ENCODE peak calls at places on chromosomes 1 and 21, in ten cellular contexts. J is SHP77, V is T-helper 1 cell, X is AG08396, D is DND-41, U is nucleus accumbens, N is HEK293T, H is endothelial cell, E is NCI-H1694 treated with DMSO at 0.1 percent for 48 hours, O is retina. S is an unnamed sample.

GRCh38 chr1:230264342-230264741 is 161.8 kb downstream of the PGBD5 start:
- DNase-seq in U (no peak), V (no peak), E (no peak), O (no peak), H (no peak), J (no peak), X (no peak), N (no peak), D (no peak), S (no peak)

GRCh38 chr1:216223521-216223920 is 199.7 kb downstream of the USH2A start:
- DNase-seq in V (no peak), J (no peak), N (no peak), U (no peak), D (no peak), E (no peak), H (no peak), X (no peak), O (peak), S (no peak)

GRCh38 chr1:93681549-93682412 is at the start of gene BCAR3:
- DNase-seq in V (no peak), D (no peak), H (peak), U (no peak), N (peak), O (peak), E (no peak), X (peak), J (no peak), S (peak)

GRCh38 chr1:93016171-93016570 is 54.9 kb upstream of the DIPK1A start:
- DNase-seq in O (no peak), H (no peak), V (no peak), N (no peak), U (no peak), D (no peak), J (no peak), X (peak), E (no peak), S (no peak)

GRCh38 chr1:218664385-218665170 is 319.4 kb downstream of the TGFB2 start:
- DNase-seq in X (no peak), V (no peak), O (no peak), H (no peak), J (no peak), D (no peak), U (no peak), E (no peak), N (no peak), S (no peak)

GRCh38 chr1:204041232-204041767 is 31.6 kb upstream of the SOX13 start:
- DNase-seq in O (peak), V (no peak), U (no peak), J (no peak), H (no peak), N (no peak), D (no peak), X (no peak), E (no peak), S (no peak)

GRCh38 chr21:16323586-16323985 is 593.8 kb downstream of the USP25 start:
- DNase-seq in E (no peak), J (no peak), N (no peak), O (no peak), H (no peak), U (no peak), X (no peak), V (no peak), D (no peak), S (no peak)

GRCh38 chr1:159756397-159756796 is 24.4 kb upstream of the DUSP23 start:
- DNase-seq in J (no peak), H (no peak), N (no peak), E (no peak), O (no peak), D (no peak), U (no peak), X (no peak), V (no peak), S (no peak)

GRCh38 chr1:4219826-4220225 is 319.8 kb upstream of the C1orf174 start:
- DNase-seq in H (no peak), D (no peak), N (peak), U (no peak), V (no peak), E (no peak), O (no peak), J (no peak), X (no peak), S (no peak)

GRCh38 chr1:21801100-21801499 is 11.0 kb upstream of the LDLRAD2 start:
- DNase-seq in O (no peak), H (no peak), V (no peak), E (no peak), N (no peak), J (no peak), X (peak), U (no peak), D (no peak), S (no peak)

GRCh38 chr1:1006305-1007159 is 6.6 kb upstream of the HES4 start:
- DNase-seq in V (no peak), O (peak), D (no peak), E (no peak), J (no peak), X (no peak), H (no peak), N (no peak), U (no peak), S (no peak)

GRCh38 chr21:20971296-20971921 is 26.8 kb upstream of the NCAM2 start:
- DNase-seq in J (peak), E (peak), X (peak), H (peak), D (peak), N (peak), U (peak), V (no peak), O (peak), S (peak)

GRCh38 chr1:205675247-205675646 is 5.1 kb downstream of the SLC45A3 start:
- DNase-seq in O (no peak), X (no peak), V (no peak), E (no peak), N (no peak), J (no peak), U (no peak), H (no peak), D (no peak), S (no peak)

GRCh38 chr1:201649776-201650607 is 111.1 kb downstream of the NAV1 start:
- DNase-seq in J (peak), X (peak), H (peak), V (no peak), O (peak), N (no peak), E (peak), U (peak), D (no peak), S (peak)

GRCh38 chr1:110960777-110961420 is 2.8 kb downstream of the LRIF1 start:
- DNase-seq in J (no peak), H (no peak), O (no peak), V (no peak), U (no peak), N (no peak), D (no peak), E (no peak), X (no peak), S (no peak)

GRCh38 chr1:110986407-110986891 is 22.7 kb upstream of the LRIF1 start:
- DNase-seq in V (no peak), E (no peak), N (no peak), J (no peak), X (no peak), H (no peak), O (no peak), U (no peak), D (no peak), S (no peak)

GRCh38 chr1:30933874-30934252 is 25.3 kb upstream of the SDC3 start:
- DNase-seq in N (no peak), E (no peak), O (no peak), U (no peak), J (no peak), D (no peak), V (no peak), X (peak), H (no peak), S (no peak)

GRCh38 chr1:17965515-17966100 is 142.0 kb upstream of the IGSF21 start:
- DNase-seq in V (no peak), H (no peak), J (no peak), U (no peak), X (no peak), E (no peak), O (no peak), D (no peak), N (no peak), S (no peak)

GRCh38 chr1:233085566-233085965 is 135.2 kb downstream of the NTPCR start:
- DNase-seq in O (no peak), H (no peak), N (no peak), X (no peak), U (no peak), E (no peak), J (no peak), D (no peak), V (no peak), S (no peak)

GRCh38 chr1:116877369-116877768 is 32.3 kb upstream of the PTGFRN start:
- DNase-seq in D (no peak), O (peak), V (no peak), X (no peak), U (no peak), H (no peak), N (no peak), E (no peak), J (no peak), S (no peak)

GRCh38 chr1:145977486-145978476 is 13.3 kb downstream of the POLR3GL start:
- DNase-seq in D (peak), H (peak), O (peak), V (peak), E (peak), U (peak), X (peak), J (peak), N (peak), S (peak)

GRCh38 chr1:48002142-48002541 is 5.0 kb upstream of the TRABD2B start:
- DNase-seq in D (no peak), U (no peak), J (no peak), V (no peak), H (no peak), X (no peak), E (no peak), O (no peak), N (no peak), S (no peak)

GRCh38 chr1:26524181-26524580 is 5.4 kb upstream of the RPS6KA1 start:
- DNase-seq in U (no peak), E (no peak), V (no peak), D (no peak), J (no peak), H (no peak), O (no peak), X (no peak), N (no peak), S (no peak)

GRCh38 chr1:156246241-156246761 is 1.6 kb downstream of the PAQR6 start:
- DNase-seq in X (no peak), D (no peak), V (no peak), H (no peak), O (no peak), J (no peak), N (no peak), E (no peak), U (no peak), S (no peak)

GRCh38 chr1:45282346-45282745 is 44.3 kb upstream of the HPDL start:
- DNase-seq in D (no peak), J (no peak), X (no peak), H (no peak), U (no peak), E (no peak), O (no peak), V (no peak), N (no peak), S (no peak)

GRCh38 chr1:32066489-32066873 is 6.3 kb upstream of the TMEM39B start:
- DNase-seq in E (no peak), V (no peak), O (no peak), N (no peak), X (peak), D (peak), J (no peak), H (no peak), U (no peak), S (no peak)

GRCh38 chr1:233245191-233245765 is 50.2 kb downstream of the PCNX2 start:
- DNase-seq in O (no peak), J (no peak), X (no peak), D (no peak), H (no peak), E (no peak), V (no peak), N (no peak), U (no peak), S (no peak)